ENCODE peak calls at places on chromosomes 1 and 21, in seven cellular contexts. T is spleen, X is suprapubic skin, Y is breast epithelium, S is Panc1, G is prostate gland, H is HCT116. J is an unnamed sample. For H3K4me1, the result is how much of the 10 kb centered on the place peaks cover.

GRCh38 chr1:24867064-24867870 is 62.8 kb downstream of the RUNX3 start:
- DNase-seq in T (no peak), X (no peak), Y (no peak), S (no peak), G (no peak), H (no peak), J (no peak)

GRCh38 chr1:47687618-47687940 is 249.7 kb downstream of the FOXD2 start:
- DNase-seq in T (peak), X (peak), Y (no peak), S (no peak), G (no peak), H (no peak), J (no peak)

GRCh38 chr1:215844777-215845176 is 277.7 kb downstream of the KCTD3 start:
- DNase-seq in T (no peak), X (no peak), Y (no peak), S (no peak), G (no peak), H (no peak), J (no peak)

GRCh38 chr21:16196521-16197208 is 466.9 kb downstream of the USP25 start:
- DNase-seq in T (no peak), X (no peak), Y (no peak), S (no peak), G (no peak), H (no peak), J (no peak)

GRCh38 chr1:172005856-172006255 is 164.6 kb downstream of the DNM3 start:
- DNase-seq in T (no peak), X (no peak), Y (no peak), S (no peak), G (no peak), H (no peak), J (no peak)

GRCh38 chr1:185694081-185694480 is 40.1 kb upstream of the HMCN1 start:
- DNase-seq in T (no peak), X (no peak), Y (no peak), S (no peak), G (no peak), H (no peak), J (no peak)

GRCh38 chr21:22115746-22116145 is 1117.5 kb downstream of the NCAM2 start:
- DNase-seq in T (no peak), X (no peak), Y (no peak), S (no peak), G (no peak), H (no peak), J (no peak)

GRCh38 chr1:40782371-40782956 is 1.1 kb upstream of the KCNQ4 start:
- DNase-seq in T (no peak), X (no peak), Y (no peak), S (no peak), G (no peak), H (no peak), J (no peak)

GRCh38 chr1:75672528-75673393 is 51.7 kb upstream of the ACADM start:
- DNase-seq in T (no peak), X (no peak), Y (no peak), S (no peak), G (no peak), H (peak), J (no peak)

GRCh38 chr1:234018816-234019215 is 114.3 kb downstream of the SLC35F3 start:
- DNase-seq in T (no peak), X (no peak), Y (no peak), S (no peak), G (no peak), H (no peak), J (no peak)

GRCh38 chr1:58699011-58699762 is 675 bp downstream of the MYSM1 start:
- DNase-seq in T (no peak), X (no peak), Y (no peak), S (no peak), G (no peak), H (no peak), J (no peak)

GRCh38 chr21:16162953-16163352 is 433.2 kb downstream of the USP25 start:
- DNase-seq in T (no peak), X (no peak), Y (no peak), S (no peak), G (no peak), H (no peak), J (no peak)

GRCh38 chr21:16587671-16588379 is 858.0 kb downstream of the USP25 start:
- DNase-seq in T (no peak), X (peak), Y (peak), S (no peak), G (peak), H (no peak), J (no peak)

GRCh38 chr1:183279835-183280234 is 93.8 kb downstream of the LAMC2 start:
- DNase-seq in T (peak), X (no peak), Y (no peak), S (no peak), G (no peak), H (no peak), J (no peak)

GRCh38 chr1:54225378-54225777 is 25.4 kb downstream of the MRPL37 start:
- DNase-seq in T (no peak), X (no peak), Y (no peak), S (no peak), G (no peak), H (no peak), J (no peak)

GRCh38 chr1:185499986-185500626 is 183.1 kb upstream of the IVNS1ABP start:
- DNase-seq in T (no peak), X (no peak), Y (no peak), S (no peak), G (no peak), H (no peak), J (no peak)

GRCh38 chr1:15515026-15515663 is 8.9 kb downstream of the CASP9 start:
- DNase-seq in T (peak), X (peak), Y (no peak), S (no peak), G (no peak), H (no peak), J (no peak)

GRCh38 chr1:44408181-44409018 is 3.3 kb downstream of the RNF220 start:
- DNase-seq in T (no peak), X (no peak), Y (no peak), S (no peak), G (no peak), H (no peak), J (no peak)

GRCh38 chr1:31689394-31689793 is 14.4 kb downstream of the COL16A1 start:
- DNase-seq in T (no peak), X (no peak), Y (no peak), S (no peak), G (no peak), H (no peak), J (no peak)

GRCh38 chr1:100670083-100670482 is 49.5 kb upstream of the VCAM1 start:
- DNase-seq in T (no peak), X (no peak), Y (no peak), S (no peak), G (no peak), H (no peak), J (no peak)

GRCh38 chr1:212964102-212964501 is 13.8 kb downstream of the VASH2 start:
- DNase-seq in T (no peak), X (no peak), Y (no peak), S (no peak), G (no peak), H (no peak), J (no peak)

GRCh38 chr1:7538033-7538432 is 233.1 kb upstream of the VAMP3 start:
- DNase-seq in T (peak), X (no peak), Y (no peak), S (no peak), G (no peak), H (no peak), J (no peak)

GRCh38 chr1:9728451-9729295 is 77.1 kb downstream of the PIK3CD start:
- DNase-seq in T (peak), X (no peak), Y (no peak), S (no peak), G (no peak), H (no peak), J (no peak)

GRCh38 chr1:7299994-7300393 is 471.1 kb upstream of the VAMP3 start:
- DNase-seq in T (no peak), X (no peak), Y (no peak), S (no peak), G (no peak), H (no peak), J (no peak)

GRCh38 chr21:38272215-38272614 is 15.4 kb downstream of the KCNJ15 start:
- DNase-seq in T (peak), X (no peak), Y (no peak), S (no peak), G (no peak), H (no peak), J (peak)

GRCh38 chr1:241688940-241689368 is 36.9 kb downstream of the WDR64 start:
- DNase-seq in T (no peak), X (no peak), Y (no peak), S (no peak), G (no peak), H (no peak), J (no peak)

GRCh38 chr1:69312055-69312732 is 255.5 kb upstream of the LRRC7 start:
- DNase-seq in T (no peak), X (no peak), Y (no peak), S (no peak), G (no peak), H (no peak), J (no peak)

GRCh38 chr1:5751833-5752714 is 240.2 kb downstream of the NPHP4 start:
- DNase-seq in T (peak), X (no peak), Y (no peak), S (no peak), G (no peak), H (no peak), J (peak)

GRCh38 chr1:6343506-6344405 is 49.8 kb downstream of the ACOT7 start:
- DNase-seq in T (no peak), X (no peak), Y (peak), S (peak), G (peak), H (peak), J (no peak)

GRCh38 chr1:165897326-165898303 is 70.2 kb downstream of the UCK2 start:
- DNase-seq in T (no peak), X (no peak), Y (no peak), S (no peak), G (no peak), H (no peak), J (no peak)

GRCh38 chr1:8814870-8815269 is 2.6 kb downstream of the RERE start:
- DNase-seq in T (no peak), X (peak), Y (no peak), S (no peak), G (no peak), H (no peak), J (no peak)

GRCh38 chr1:197914510-197914909 is 2.7 kb upstream of the LHX9 start:
- DNase-seq in T (no peak), X (no peak), Y (no peak), S (no peak), G (no peak), H (no peak), J (no peak)

GRCh38 chr1:117563492-117563875 is 42.4 kb upstream of the TENT5C start:
- DNase-seq in T (no peak), X (no peak), Y (no peak), S (no peak), G (no peak), H (no peak), J (no peak)

GRCh38 chr21:31612889-31613785 is 46.4 kb upstream of the SOD1 start:
- DNase-seq in T (no peak), X (no peak), Y (no peak), S (no peak), G (no peak), H (no peak), J (peak)

GRCh38 chr1:78713249-78713648 is 63.6 kb downstream of the IFI44 start:
- DNase-seq in T (no peak), X (no peak), Y (no peak), S (no peak), G (no peak), H (no peak), J (no peak)

GRCh38 chr21:41215856-41216408 is 48.0 kb downstream of the BACE2 start:
- DNase-seq in T (no peak), X (no peak), Y (no peak), S (no peak), G (no peak), H (no peak), J (no peak)

GRCh38 chr1:6253380-6253779 is 7.5 kb downstream of the GPR153 start:
- DNase-seq in T (no peak), X (no peak), Y (no peak), S (no peak), G (no peak), H (no peak), J (no peak)

GRCh38 chr1:30184393-30185141 is 538.8 kb downstream of the MATN1 start:
- DNase-seq in T (no peak), X (no peak), Y (no peak), S (no peak), G (no peak), H (no peak), J (no peak)
- TF ChIP-seq POLR2AphosphoS5 in T (no peak), X (no peak), Y (no peak), S (no peak), G (no peak), H (no peak), J (no peak)

GRCh38 chr1:32798191-32798590 is 19.0 kb downstream of the YARS1 start:
- DNase-seq in T (no peak), X (no peak), Y (no peak), S (no peak), G (no peak), H (no peak), J (no peak)
- H3K4me1 ChIP-seq in T (under half), X (under half), Y (under half), S (under half), G (under half), H (under half), J (under half)

DNA sequence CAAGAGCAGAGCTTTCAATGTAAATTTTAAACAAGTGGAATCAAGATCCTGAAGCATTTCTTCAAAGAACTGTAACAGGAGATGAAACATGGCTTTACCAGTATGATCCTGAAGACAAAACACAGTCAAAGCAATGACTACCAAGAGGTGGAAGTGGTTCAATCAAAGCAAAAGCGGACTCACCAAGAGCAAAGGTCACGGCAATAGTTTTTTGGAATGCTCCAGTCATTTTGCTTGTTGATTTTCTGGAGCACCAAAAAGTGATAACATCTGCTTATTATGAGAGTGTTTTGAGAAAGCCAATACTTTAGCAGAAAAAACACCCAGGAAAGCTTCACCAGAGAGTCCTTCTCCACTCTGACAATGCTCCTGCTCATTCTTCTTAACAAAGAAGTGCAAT is 16.2 kb upstream of the KCNA3 start:
- DNase-seq in T (no peak), X (no peak), Y (no peak), S (no peak), G (no peak), H (no peak), J (no peak)
- TF ChIP-seq POLR2AphosphoS5 in T (no peak), X (no peak), Y (no peak), S (no peak), G (no peak), H (no peak), J (no peak)

GRCh38 chr1:230157409-230158390 is 90.7 kb downstream of the GALNT2 start:
- DNase-seq in T (no peak), X (peak), Y (no peak), S (no peak), G (no peak), H (no peak), J (no peak)

GRCh38 chr1:230160957-230161771 is 94.1 kb downstream of the GALNT2 start:
- DNase-seq in T (no peak), X (no peak), Y (no peak), S (no peak), G (no peak), H (no peak), J (peak)

GRCh38 chr1:230156536-230156935 is 89.5 kb downstream of the GALNT2 start:
- DNase-seq in T (no peak), X (no peak), Y (no peak), S (no peak), G (no peak), H (no peak), J (no peak)

GRCh38 chr1:230158422-230159291 is 91.6 kb downstream of the GALNT2 start:
- DNase-seq in T (no peak), X (peak), Y (no peak), S (no peak), G (no peak), H (no peak), J (no peak)

GRCh38 chr1:230159580-230159979 is 92.5 kb downstream of the GALNT2 start:
- DNase-seq in T (no peak), X (peak), Y (no peak), S (no peak), G (no peak), H (no peak), J (no peak)
- H3K4me1 ChIP-seq in T (under half), X (under half), Y (under half), S (under half), G (under half), H (under half), J (under half)

DNA sequence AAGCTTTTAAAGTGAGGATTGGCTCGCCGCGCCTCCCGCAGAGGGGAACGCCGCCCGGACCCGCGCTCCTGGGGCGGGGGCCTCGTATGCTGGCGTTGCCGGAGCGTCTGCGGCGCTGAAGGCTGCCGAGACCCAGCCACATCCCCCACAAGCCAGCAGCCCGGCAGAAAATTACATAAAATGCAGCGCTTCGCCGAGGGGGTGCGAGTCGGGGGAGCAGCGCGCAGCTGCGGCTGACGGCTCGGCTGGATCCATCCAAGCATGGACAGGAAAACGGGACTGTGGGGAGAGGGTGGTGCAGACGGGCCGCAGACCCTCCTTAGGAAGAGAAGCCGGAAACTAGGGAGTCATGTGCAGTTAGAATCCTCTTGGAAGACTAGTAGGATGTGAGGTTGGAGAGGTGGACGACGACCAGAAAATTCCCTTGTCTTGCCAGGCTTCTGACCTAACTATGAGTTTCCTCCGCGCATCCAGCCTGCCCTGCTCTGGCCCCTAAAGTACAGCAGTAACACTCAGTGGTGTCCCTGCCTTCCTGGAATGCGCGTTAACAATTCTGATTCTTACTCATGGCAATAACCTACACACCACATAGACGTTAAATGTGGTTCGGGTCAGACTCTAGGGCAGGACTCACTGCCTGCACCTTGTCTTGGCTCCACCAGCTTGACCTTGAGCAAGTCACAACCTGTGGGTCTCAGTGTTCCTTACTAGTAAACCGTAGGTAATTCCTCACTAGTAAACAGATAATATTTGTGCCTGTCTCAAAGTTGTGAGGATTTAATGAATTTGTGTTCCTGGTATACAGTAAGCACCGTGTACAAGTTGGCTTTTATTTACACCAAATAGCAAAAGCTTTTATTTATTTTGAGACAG is 959 bp upstream of the BRWD1 start:
- DNase-seq in T (no peak), X (no peak), Y (no peak), S (no peak), G (peak), H (no peak), J (peak)
- TF ChIP-seq POLR2AphosphoS5 in T (no peak), X (no peak), Y (no peak), S (no peak), G (peak), H (no peak), J (no peak)

DNA sequence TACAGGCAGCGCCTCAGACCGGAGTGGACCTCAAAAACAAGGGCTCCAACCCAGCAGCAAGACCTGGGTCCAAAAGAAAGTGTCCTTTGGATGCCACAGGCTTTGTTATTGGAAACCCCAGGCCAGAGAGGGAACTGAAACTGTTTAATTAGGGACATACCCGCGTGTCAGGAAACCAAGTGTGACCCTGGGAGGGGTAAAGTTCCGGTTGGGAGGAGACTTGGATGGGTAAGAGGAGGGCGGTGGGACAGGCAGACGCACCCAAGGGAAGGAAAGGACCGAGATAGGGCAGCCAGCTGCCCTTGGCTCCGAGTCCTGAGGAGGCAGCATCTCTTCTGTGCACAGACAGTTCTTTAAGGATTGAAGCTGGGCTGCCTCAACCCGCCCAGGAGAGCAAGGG is 71.4 kb downstream of the CDC7 start:
- DNase-seq in T (no peak), X (peak), Y (no peak), S (no peak), G (no peak), H (no peak), J (no peak)
- H3K4me1 ChIP-seq in T (under half), X (under half), Y (under half), S (under half), G (under half), H (under half), J (under half)

GRCh38 chr1:200669314-200670214 is at the start of gene DDX59:
- DNase-seq in T (peak), X (peak), Y (peak), S (peak), G (peak), H (peak), J (peak)
- TF ChIP-seq POLR2AphosphoS5 in T (peak), X (peak), Y (peak), S (peak), G (peak), H (peak), J (peak)

GRCh38 chr1:63877816-63878215 is 104.0 kb downstream of the ROR1 start:
- DNase-seq in T (no peak), X (no peak), Y (peak), S (no peak), G (no peak), H (peak), J (no peak)
- H3K4me1 ChIP-seq in T (under half), X (under half), Y (under half), S (half or more), G (under half), H (under half), J (under half)

DNA sequence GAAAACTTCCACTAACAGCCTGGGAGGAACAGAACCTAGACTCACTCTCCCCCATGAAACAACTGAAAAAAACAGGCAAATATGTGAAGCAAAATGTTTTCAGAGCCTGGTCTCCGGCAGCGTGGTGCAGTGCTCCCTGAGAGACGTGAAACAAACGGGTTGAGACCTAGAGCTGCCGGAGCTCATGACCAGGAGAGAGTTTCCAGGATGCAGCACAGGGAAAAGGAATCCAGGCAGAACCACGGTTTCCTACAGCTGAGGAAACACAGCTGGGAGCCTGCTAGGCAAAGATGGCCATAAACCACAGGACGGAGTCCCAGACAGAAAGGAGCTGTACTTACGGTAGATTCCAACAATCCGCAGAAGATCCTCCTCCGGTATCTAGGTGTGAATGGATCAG is 20.2 kb upstream of the SLC19A1 start:
- DNase-seq in T (no peak), X (peak), Y (no peak), S (no peak), G (no peak), H (no peak), J (no peak)
- TF ChIP-seq POLR2AphosphoS5 in T (no peak), X (no peak), Y (no peak), S (no peak), G (no peak), H (no peak), J (no peak)